ENCODE peak calls at places on chromosome 12, in four cellular contexts. G is H54, X is body of pancreas, V is thyroid gland. N is an unnamed sample.

GRCh38 chr12:64696065-64696741 is 63.0 kb downstream of the GNS start:
- DNase-seq in G (no peak), X (no peak), V (no peak), N (peak)

GRCh38 chr12:110780448-110780847 is 37.8 kb upstream of the PPP1CC start:
- DNase-seq in X (no peak), G (no peak), V (no peak), N (no peak)

GRCh38 chr12:94266390-94266789 is 118.0 kb downstream of the PLXNC1 start:
- DNase-seq in G (no peak), V (no peak), X (peak), N (no peak)

GRCh38 chr12:57810450-57810849 is 8.1 kb downstream of the AVIL start:
- DNase-seq in G (peak), X (no peak), V (no peak), N (peak)

GRCh38 chr12:115222220-115222619 is 538.2 kb upstream of the TBX3 start:
- DNase-seq in G (no peak), V (no peak), X (no peak), N (no peak)

GRCh38 chr12:4526923-4527546 is 11.7 kb upstream of the RAD51AP1 start:
- DNase-seq in V (no peak), X (no peak), G (no peak), N (no peak)

GRCh38 chr12:62291888-62292760 is 31.9 kb downstream of the USP15 start:
- DNase-seq in V (no peak), G (no peak), X (no peak), N (peak)

GRCh38 chr12:81245918-81246611 is 168.2 kb downstream of the ACSS3 start:
- DNase-seq in V (peak), X (no peak), G (no peak), N (no peak)

GRCh38 chr12:47391566-47391965 is 311.8 kb upstream of the AMIGO2 start:
- DNase-seq in V (peak), X (peak), G (no peak), N (no peak)

GRCh38 chr12:120936197-120936596 is 32.0 kb upstream of the SPPL3 start:
- DNase-seq in G (no peak), X (peak), V (no peak), N (no peak)

GRCh38 chr12:25083211-25083610 is 111.7 kb downstream of the DNAI7 start:
- DNase-seq in X (no peak), V (no peak), G (no peak), N (no peak)

GRCh38 chr12:67358686-67359374 is 89.7 kb downstream of the CAND1 start:
- DNase-seq in G (no peak), X (no peak), V (peak), N (no peak)

GRCh38 chr12:22653075-22653474 is 28.1 kb downstream of the ETNK1 start:
- DNase-seq in X (no peak), G (no peak), V (no peak), N (no peak)

GRCh38 chr12:47730341-47730744 is 5.1 kb upstream of the ENDOU start:
- DNase-seq in G (no peak), V (peak), X (peak), N (no peak)

GRCh38 chr12:49165114-49165513 is 23.8 kb downstream of the TUBA1A start:
- DNase-seq in G (no peak), V (no peak), X (no peak), N (no peak)

GRCh38 chr12:100445081-100445481 is 28.6 kb upstream of the NR1H4 start:
- DNase-seq in X (no peak), G (no peak), V (no peak), N (no peak)

GRCh38 chr12:92737855-92738850 is 35.4 kb downstream of the PLEKHG7 start:
- DNase-seq in V (no peak), G (no peak), X (no peak), N (no peak)

GRCh38 chr12:9124346-9125031 is 8.8 kb upstream of the A2M start:
- DNase-seq in V (no peak), G (no peak), X (no peak), N (no peak)

GRCh38 chr12:97805086-97805485 is 342.5 kb downstream of the RMST start:
- DNase-seq in G (no peak), X (no peak), V (no peak), N (no peak)

GRCh38 chr12:65926119-65927004 is 102.1 kb downstream of the HMGA2 start:
- DNase-seq in G (no peak), V (no peak), X (no peak), N (no peak)

DNA sequence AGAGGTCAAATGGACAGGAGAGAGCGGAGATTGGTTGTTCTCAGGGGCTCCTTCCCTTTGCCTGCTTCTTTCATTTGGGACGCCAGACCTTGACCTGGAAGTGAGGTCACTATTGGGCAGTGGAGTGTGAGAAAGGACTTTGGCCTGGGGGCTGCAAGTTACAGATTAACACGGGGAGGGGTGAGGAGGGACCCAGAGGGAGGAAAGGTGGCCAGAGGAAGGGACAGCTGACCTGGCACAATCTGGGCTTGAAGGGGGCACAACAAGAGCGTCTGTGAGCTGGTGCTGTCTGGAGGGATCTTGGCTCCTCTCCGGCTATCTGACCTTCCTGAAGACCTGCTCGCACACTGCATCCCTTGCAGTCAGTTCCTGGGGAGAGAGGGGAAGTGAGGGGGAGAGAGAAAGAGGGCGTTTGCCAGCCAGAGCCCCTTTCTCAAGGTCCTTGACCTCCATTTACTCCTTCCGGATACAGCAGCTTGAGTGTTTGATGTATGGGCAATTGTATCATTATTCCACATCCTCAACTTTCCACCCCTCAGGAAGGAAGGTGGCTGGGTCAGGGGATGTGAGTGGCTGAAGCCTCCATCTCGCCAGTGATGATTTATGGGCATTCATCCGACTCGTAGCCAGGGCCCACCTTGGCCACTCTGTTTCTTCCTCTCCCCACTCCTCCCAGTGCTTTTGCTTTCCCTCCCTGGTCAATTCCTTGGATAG is 4.7 kb downstream of the RBP5 start:
- DNase-seq in V (no peak), G (no peak), X (no peak), N (peak)
- TF ChIP-seq POLR2A in V (no peak), G (no peak), X (no peak), N (no peak)

GRCh38 chr12:55741978-55742377 is 944 bp upstream of the GDF11 start:
- DNase-seq in G (no peak), V (no peak), X (no peak), N (no peak)

GRCh38 chr12:55745361-55746146 is 2.6 kb downstream of the GDF11 start:
- DNase-seq in X (no peak), V (no peak), G (no peak), N (peak)

GRCh38 chr12:55743967-55744931 is 1.3 kb downstream of the GDF11 start:
- DNase-seq in X (no peak), G (no peak), V (no peak), N (peak)

GRCh38 chr12:55743131-55743921 is 404 bp downstream of the GDF11 start:
- DNase-seq in X (peak), G (peak), V (peak), N (peak)

GRCh38 chr12:55742719-55743130 is at the start of gene GDF11:
- DNase-seq in V (peak), G (peak), X (peak), N (peak)
- TF ChIP-seq POLR2A in V (peak), G (peak), X (peak), N (no peak)

GRCh38 chr12:26751179-26751578 is 81.8 kb downstream of the ITPR2 start:
- DNase-seq in G (no peak), X (no peak), V (no peak), N (no peak)
- TF ChIP-seq POLR2A in G (no peak), X (no peak), V (no peak), N (no peak)

GRCh38 chr12:76031081-76031413 is 529 bp downstream of the PHLDA1 start:
- DNase-seq in V (no peak), X (no peak), G (no peak), N (peak)

GRCh38 chr12:76026643-76027063 is 4.9 kb downstream of the PHLDA1 start:
- DNase-seq in V (no peak), G (no peak), X (no peak), N (no peak)

GRCh38 chr12:76029982-76030377 is 1.6 kb downstream of the PHLDA1 start:
- DNase-seq in G (no peak), V (peak), X (peak), N (peak)

GRCh38 chr12:76030378-76031080 is 1.0 kb downstream of the PHLDA1 start:
- DNase-seq in V (peak), G (no peak), X (peak), N (peak)

GRCh38 chr12:76028649-76029277 is 2.8 kb downstream of the PHLDA1 start:
- DNase-seq in V (no peak), G (no peak), X (no peak), N (no peak)
- TF ChIP-seq POLR2A in V (no peak), G (no peak), X (no peak), N (no peak)

DNA sequence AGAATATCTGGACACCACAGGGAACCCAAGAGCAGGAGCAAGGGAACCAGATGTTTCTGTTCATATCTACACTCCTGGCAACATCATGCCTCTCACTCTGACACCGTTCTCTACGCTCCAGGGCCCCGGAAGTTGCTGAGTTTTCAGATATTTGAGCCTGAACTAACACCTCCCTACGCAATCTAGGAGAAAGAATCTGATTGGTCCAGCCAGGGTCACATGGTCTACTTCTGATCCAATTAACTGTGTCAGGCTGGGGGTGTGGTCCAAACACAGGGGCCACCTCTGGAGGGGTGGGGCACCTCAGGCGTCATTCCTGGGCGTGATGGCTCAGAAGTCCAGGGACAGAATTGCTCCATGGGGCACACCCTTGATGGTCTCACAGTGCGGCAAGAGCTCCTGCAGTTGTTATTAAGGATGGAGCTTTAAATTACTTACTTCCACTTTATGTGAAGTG is 165.5 kb downstream of the PTPN11 start:
- DNase-seq in G (peak), V (no peak), X (no peak), N (peak)
- TF ChIP-seq POLR2A in G (no peak), V (no peak), X (no peak), N (no peak)

DNA sequence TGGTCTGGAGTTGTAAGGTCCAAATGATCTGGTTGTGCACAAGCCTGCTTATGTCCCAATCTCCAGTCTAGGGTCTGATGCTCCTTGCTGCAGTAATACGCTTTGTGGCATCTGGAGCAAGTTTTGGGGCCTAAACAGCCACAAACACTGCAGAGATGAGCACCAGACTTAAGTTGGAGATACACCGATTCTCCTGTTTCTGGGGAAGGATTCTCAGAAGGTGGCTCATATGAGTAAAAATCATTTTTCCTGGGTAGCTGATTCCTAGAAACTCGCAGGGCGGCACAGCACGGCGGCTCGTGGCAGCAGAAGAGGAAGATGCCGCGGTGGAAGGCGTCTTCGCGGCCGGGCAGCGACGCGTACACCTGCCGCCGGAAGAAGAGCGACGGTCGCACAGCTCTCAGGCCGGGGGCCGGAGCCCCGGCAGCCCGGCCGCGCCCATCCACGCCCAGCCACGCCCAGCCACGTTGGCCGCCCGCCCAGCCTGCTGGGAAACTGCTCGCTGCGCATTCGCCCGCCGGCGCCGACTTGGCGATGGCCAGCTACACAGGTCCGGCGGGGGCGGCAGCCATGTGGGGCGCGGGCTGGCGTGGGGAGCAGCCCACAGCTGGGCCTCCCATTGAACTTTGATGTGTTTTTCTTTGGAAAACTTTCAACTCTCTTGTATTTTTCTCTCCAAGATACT is 129.0 kb downstream of the ASCL4 start:
- DNase-seq in G (peak), X (peak), V (peak), N (peak)
- TF ChIP-seq POLR2A in G (no peak), X (peak), V (no peak), N (no peak)

GRCh38 chr12:130499474-130499873 is 161.8 kb downstream of the PIWIL1 start:
- DNase-seq in X (no peak), V (no peak), G (no peak), N (no peak)
- TF ChIP-seq POLR2A in X (no peak), V (no peak), G (no peak), N (no peak)